ENCODE peak calls at places on chromosomes 6 and 20, in eight cellular contexts. One of them, this sample, is unnamed.

GRCh38 chr20:16001286-16001685 is 572.0 kb downstream of the KIF16B start:
- DNase-seq in coronary artery: no peak
- DNase-seq in mesenchymal stem cell: no peak
- DNase-seq in esophagus squamous epithelium: no peak
- DNase-seq in upper lobe of right lung: no peak
- DNase-seq in lung: no peak
- DNase-seq in tibial nerve: no peak
- DNase-seq in aorta: no peak
- DNase-seq in this sample: no peak

GRCh38 chr6:31016659-31017299 is 6.5 kb downstream of the MUC22 start:
- DNase-seq in coronary artery: no peak
- DNase-seq in mesenchymal stem cell: no peak
- DNase-seq in esophagus squamous epithelium: no peak
- DNase-seq in upper lobe of right lung: no peak
- DNase-seq in lung: no peak
- DNase-seq in tibial nerve: no peak
- DNase-seq in aorta: peak
- DNase-seq in this sample: no peak

GRCh38 chr6:40526036-40526435 is 61.1 kb downstream of the LRFN2 start:
- DNase-seq in coronary artery: no peak
- DNase-seq in mesenchymal stem cell: no peak
- DNase-seq in esophagus squamous epithelium: no peak
- DNase-seq in upper lobe of right lung: no peak
- DNase-seq in lung: no peak
- DNase-seq in tibial nerve: no peak
- DNase-seq in aorta: no peak
- DNase-seq in this sample: no peak

GRCh38 chr6:149483302-149483701 is 1.5 kb downstream of the ZC3H12D start:
- DNase-seq in coronary artery: no peak
- DNase-seq in mesenchymal stem cell: no peak
- DNase-seq in esophagus squamous epithelium: no peak
- DNase-seq in upper lobe of right lung: no peak
- DNase-seq in lung: no peak
- DNase-seq in tibial nerve: no peak
- DNase-seq in aorta: no peak
- DNase-seq in this sample: no peak

GRCh38 chr20:33418033-33418432 is 16.7 kb upstream of the CDK5RAP1 start:
- DNase-seq in coronary artery: no peak
- DNase-seq in mesenchymal stem cell: no peak
- DNase-seq in esophagus squamous epithelium: no peak
- DNase-seq in upper lobe of right lung: no peak
- DNase-seq in lung: no peak
- DNase-seq in tibial nerve: no peak
- DNase-seq in aorta: no peak
- DNase-seq in this sample: no peak

GRCh38 chr6:144922120-144922722 is 637.1 kb downstream of the UTRN start:
- DNase-seq in coronary artery: no peak
- DNase-seq in mesenchymal stem cell: no peak
- DNase-seq in esophagus squamous epithelium: no peak
- DNase-seq in upper lobe of right lung: no peak
- DNase-seq in lung: no peak
- DNase-seq in tibial nerve: no peak
- DNase-seq in aorta: no peak
- DNase-seq in this sample: no peak

GRCh38 chr6:35473849-35474128 is 5.6 kb downstream of the RPL10A start:
- DNase-seq in coronary artery: no peak
- DNase-seq in mesenchymal stem cell: no peak
- DNase-seq in esophagus squamous epithelium: no peak
- DNase-seq in upper lobe of right lung: no peak
- DNase-seq in lung: no peak
- DNase-seq in tibial nerve: no peak
- DNase-seq in aorta: no peak
- DNase-seq in this sample: no peak

GRCh38 chr20:45347297-45347935 is 808 bp downstream of the SDC4 start:
- DNase-seq in coronary artery: no peak
- DNase-seq in mesenchymal stem cell: no peak
- DNase-seq in esophagus squamous epithelium: no peak
- DNase-seq in upper lobe of right lung: no peak
- DNase-seq in lung: no peak
- DNase-seq in tibial nerve: no peak
- DNase-seq in aorta: no peak
- DNase-seq in this sample: no peak

GRCh38 chr6:5751525-5752252 is 255.0 kb downstream of the NRN1 start:
- DNase-seq in coronary artery: peak
- DNase-seq in mesenchymal stem cell: peak
- DNase-seq in esophagus squamous epithelium: no peak
- DNase-seq in upper lobe of right lung: no peak
- DNase-seq in lung: no peak
- DNase-seq in tibial nerve: no peak
- DNase-seq in aorta: no peak
- DNase-seq in this sample: no peak

GRCh38 chr20:52593634-52594033 is 378.5 kb upstream of the TSHZ2 start:
- DNase-seq in coronary artery: no peak
- DNase-seq in mesenchymal stem cell: no peak
- DNase-seq in esophagus squamous epithelium: no peak
- DNase-seq in upper lobe of right lung: no peak
- DNase-seq in lung: no peak
- DNase-seq in tibial nerve: no peak
- DNase-seq in aorta: no peak
- DNase-seq in this sample: no peak

GRCh38 chr6:149235130-149235561 is 82.4 kb upstream of the TAB2 start:
- DNase-seq in coronary artery: no peak
- DNase-seq in mesenchymal stem cell: peak
- DNase-seq in esophagus squamous epithelium: no peak
- DNase-seq in upper lobe of right lung: no peak
- DNase-seq in lung: peak
- DNase-seq in tibial nerve: no peak
- DNase-seq in aorta: no peak
- DNase-seq in this sample: no peak

GRCh38 chr6:132763269-132763668 is 5.6 kb upstream of the VNN2 start:
- DNase-seq in coronary artery: no peak
- DNase-seq in mesenchymal stem cell: peak
- DNase-seq in esophagus squamous epithelium: no peak
- DNase-seq in upper lobe of right lung: no peak
- DNase-seq in lung: no peak
- DNase-seq in tibial nerve: no peak
- DNase-seq in aorta: no peak
- DNase-seq in this sample: no peak

GRCh38 chr20:13325033-13325432 is 104.0 kb downstream of the ISM1 start:
- DNase-seq in coronary artery: no peak
- DNase-seq in mesenchymal stem cell: peak
- DNase-seq in esophagus squamous epithelium: no peak
- DNase-seq in upper lobe of right lung: no peak
- DNase-seq in lung: no peak
- DNase-seq in tibial nerve: no peak
- DNase-seq in aorta: no peak
- DNase-seq in this sample: no peak
- H3K27ac ChIP-seq in coronary artery: no peak
- H3K27ac ChIP-seq in mesenchymal stem cell: no peak
- H3K27ac ChIP-seq in esophagus squamous epithelium: no peak
- H3K27ac ChIP-seq in upper lobe of right lung: no peak
- H3K27ac ChIP-seq in lung: no peak
- H3K27ac ChIP-seq in tibial nerve: no peak
- H3K27ac ChIP-seq in aorta: no peak
- H3K27ac ChIP-seq in this sample: no peak

GRCh38 chr6:28587746-28588075 is 62.0 kb downstream of the GPX5 start:
- DNase-seq in coronary artery: no peak
- DNase-seq in mesenchymal stem cell: peak
- DNase-seq in esophagus squamous epithelium: no peak
- DNase-seq in upper lobe of right lung: no peak
- DNase-seq in lung: no peak
- DNase-seq in tibial nerve: no peak
- DNase-seq in aorta: no peak
- DNase-seq in this sample: no peak
- H3K27ac ChIP-seq in coronary artery: no peak
- H3K27ac ChIP-seq in mesenchymal stem cell: no peak
- H3K27ac ChIP-seq in esophagus squamous epithelium: no peak
- H3K27ac ChIP-seq in upper lobe of right lung: no peak
- H3K27ac ChIP-seq in lung: no peak
- H3K27ac ChIP-seq in tibial nerve: no peak
- H3K27ac ChIP-seq in aorta: no peak
- H3K27ac ChIP-seq in this sample: no peak

GRCh38 chr6:156956286-156956685 is 179.1 kb downstream of the ARID1B start:
- DNase-seq in coronary artery: no peak
- DNase-seq in mesenchymal stem cell: no peak
- DNase-seq in esophagus squamous epithelium: no peak
- DNase-seq in upper lobe of right lung: no peak
- DNase-seq in lung: no peak
- DNase-seq in tibial nerve: no peak
- DNase-seq in aorta: no peak
- DNase-seq in this sample: no peak
- H3K27ac ChIP-seq in coronary artery: no peak
- H3K27ac ChIP-seq in mesenchymal stem cell: no peak
- H3K27ac ChIP-seq in esophagus squamous epithelium: no peak
- H3K27ac ChIP-seq in upper lobe of right lung: peak
- H3K27ac ChIP-seq in lung: peak
- H3K27ac ChIP-seq in tibial nerve: no peak
- H3K27ac ChIP-seq in aorta: no peak
- H3K27ac ChIP-seq in this sample: no peak

GRCh38 chr6:7171733-7172132 is 64.0 kb downstream of the RREB1 start:
- DNase-seq in coronary artery: no peak
- DNase-seq in mesenchymal stem cell: no peak
- DNase-seq in esophagus squamous epithelium: no peak
- DNase-seq in upper lobe of right lung: no peak
- DNase-seq in lung: no peak
- DNase-seq in tibial nerve: no peak
- DNase-seq in aorta: no peak
- DNase-seq in this sample: no peak

GRCh38 chr6:7171119-7171518 is 63.4 kb downstream of the RREB1 start:
- DNase-seq in coronary artery: no peak
- DNase-seq in mesenchymal stem cell: no peak
- DNase-seq in esophagus squamous epithelium: no peak
- DNase-seq in upper lobe of right lung: no peak
- DNase-seq in lung: no peak
- DNase-seq in tibial nerve: no peak
- DNase-seq in aorta: no peak
- DNase-seq in this sample: no peak

GRCh38 chr6:7170117-7170732 is 62.5 kb downstream of the RREB1 start:
- DNase-seq in coronary artery: no peak
- DNase-seq in mesenchymal stem cell: no peak
- DNase-seq in esophagus squamous epithelium: no peak
- DNase-seq in upper lobe of right lung: no peak
- DNase-seq in lung: no peak
- DNase-seq in tibial nerve: no peak
- DNase-seq in aorta: no peak
- DNase-seq in this sample: no peak

GRCh38 chr6:7173843-7174503 is 66.2 kb downstream of the RREB1 start:
- DNase-seq in coronary artery: no peak
- DNase-seq in mesenchymal stem cell: no peak
- DNase-seq in esophagus squamous epithelium: no peak
- DNase-seq in upper lobe of right lung: no peak
- DNase-seq in lung: no peak
- DNase-seq in tibial nerve: no peak
- DNase-seq in aorta: no peak
- DNase-seq in this sample: no peak

GRCh38 chr6:7172605-7173185 is 64.9 kb downstream of the RREB1 start:
- DNase-seq in coronary artery: no peak
- DNase-seq in mesenchymal stem cell: no peak
- DNase-seq in esophagus squamous epithelium: no peak
- DNase-seq in upper lobe of right lung: no peak
- DNase-seq in lung: no peak
- DNase-seq in tibial nerve: no peak
- DNase-seq in aorta: peak
- DNase-seq in this sample: no peak
- H3K27ac ChIP-seq in coronary artery: peak
- H3K27ac ChIP-seq in mesenchymal stem cell: no peak
- H3K27ac ChIP-seq in esophagus squamous epithelium: peak
- H3K27ac ChIP-seq in upper lobe of right lung: no peak
- H3K27ac ChIP-seq in lung: peak
- H3K27ac ChIP-seq in tibial nerve: no peak
- H3K27ac ChIP-seq in aorta: no peak
- H3K27ac ChIP-seq in this sample: no peak

DNA sequence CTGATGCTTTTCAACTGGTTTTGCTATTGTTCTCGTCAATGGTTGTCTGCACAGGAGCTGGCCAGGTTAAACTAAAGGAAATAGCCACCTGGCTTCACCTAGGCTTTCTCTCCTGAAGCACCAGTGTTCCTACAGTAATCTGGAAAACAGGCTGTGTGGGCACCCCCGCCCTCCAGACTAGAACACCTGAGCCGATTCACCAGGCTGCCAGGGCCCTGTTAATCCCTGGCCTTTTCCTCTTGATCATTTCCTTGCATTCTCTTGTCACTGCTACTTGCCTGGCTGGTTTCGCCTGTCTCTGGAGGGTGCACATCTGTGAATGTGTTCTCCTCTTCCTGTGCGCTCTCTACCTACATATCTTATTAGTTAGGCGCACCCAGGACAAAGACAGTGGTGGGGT is 45.7 kb upstream of the EMILIN3 start:
- DNase-seq in coronary artery: no peak
- DNase-seq in mesenchymal stem cell: no peak
- DNase-seq in esophagus squamous epithelium: no peak
- DNase-seq in upper lobe of right lung: no peak
- DNase-seq in lung: no peak
- DNase-seq in tibial nerve: no peak
- DNase-seq in aorta: no peak
- DNase-seq in this sample: no peak
- H3K27ac ChIP-seq in coronary artery: peak
- H3K27ac ChIP-seq in mesenchymal stem cell: no peak
- H3K27ac ChIP-seq in esophagus squamous epithelium: peak
- H3K27ac ChIP-seq in upper lobe of right lung: no peak
- H3K27ac ChIP-seq in lung: no peak
- H3K27ac ChIP-seq in tibial nerve: no peak
- H3K27ac ChIP-seq in aorta: peak
- H3K27ac ChIP-seq in this sample: no peak

DNA sequence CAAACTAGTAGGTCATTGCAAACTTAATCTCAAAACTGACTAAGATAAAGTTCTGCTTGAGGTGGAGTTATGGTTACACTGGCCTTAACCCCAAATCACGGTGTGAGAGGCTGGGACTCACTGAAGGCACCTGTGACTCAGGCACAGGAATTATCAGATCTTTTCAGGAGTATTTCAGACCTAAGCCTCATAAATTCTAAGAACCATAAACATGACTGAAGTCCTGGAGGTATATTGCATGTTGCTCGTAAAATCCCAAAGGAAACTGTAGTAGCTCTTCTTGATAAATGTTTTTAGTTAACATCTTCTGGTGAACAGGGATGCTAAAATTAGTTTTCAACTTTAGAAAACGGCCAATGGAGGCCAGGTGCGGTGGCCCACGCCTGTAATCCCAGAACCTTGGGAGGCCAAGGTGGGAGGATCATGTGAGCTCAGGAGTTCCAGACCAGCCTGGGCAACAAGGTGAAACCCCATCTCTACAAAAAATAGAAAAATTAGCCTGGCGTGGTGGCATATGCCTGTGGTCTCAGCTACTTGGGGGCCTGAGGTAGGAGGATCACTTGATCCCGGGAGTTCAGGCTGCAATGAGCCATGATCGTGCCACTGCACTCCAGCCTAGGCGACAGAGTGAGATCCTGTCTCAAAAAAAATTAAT is 36.5 kb downstream of the DZANK1 start:
- DNase-seq in coronary artery: no peak
- DNase-seq in mesenchymal stem cell: no peak
- DNase-seq in esophagus squamous epithelium: no peak
- DNase-seq in upper lobe of right lung: no peak
- DNase-seq in lung: no peak
- DNase-seq in tibial nerve: no peak
- DNase-seq in aorta: no peak
- DNase-seq in this sample: no peak
- H3K27ac ChIP-seq in coronary artery: no peak
- H3K27ac ChIP-seq in mesenchymal stem cell: peak
- H3K27ac ChIP-seq in esophagus squamous epithelium: no peak
- H3K27ac ChIP-seq in upper lobe of right lung: no peak
- H3K27ac ChIP-seq in lung: no peak
- H3K27ac ChIP-seq in tibial nerve: no peak
- H3K27ac ChIP-seq in aorta: no peak
- H3K27ac ChIP-seq in this sample: no peak